ENCODE peak calls at places on chromosomes 3 and 15, in nine cellular contexts. X, A, E, V, I, W, G, F and K are unnamed samples.

GRCh38 chr3:125073506-125073905 is 17.7 kb upstream of the HEG1 start:
- DNase-seq in X (no peak), A (no peak), E (no peak), V (peak), I (no peak), W (no peak), G (no peak), F (no peak), K (no peak)

GRCh38 chr15:55991841-55992768 is 1.3 kb downstream of the NEDD4 start:
- DNase-seq in X (no peak), A (no peak), E (peak), V (no peak), I (no peak), W (no peak), G (no peak), F (no peak), K (no peak)

GRCh38 chr3:50559702-50560101 is 7.8 kb downstream of the C3orf18 start:
- DNase-seq in X (no peak), A (no peak), E (no peak), V (no peak), I (no peak), W (no peak), G (no peak), F (no peak), K (peak)

GRCh38 chr15:84023636-84024035 is 211.9 kb upstream of the GOLGA6L4 start:
- DNase-seq in X (no peak), A (peak), E (peak), V (peak), I (peak), W (peak), G (peak), F (peak), K (peak)

GRCh38 chr15:74444106-74445062 is 10.6 kb upstream of the SEMA7A start:
- DNase-seq in X (no peak), A (no peak), E (no peak), V (no peak), I (no peak), W (no peak), G (no peak), F (no peak), K (no peak)

GRCh38 chr3:158792709-158793108 is 9.1 kb upstream of the MFSD1 start:
- DNase-seq in X (no peak), A (peak), E (no peak), V (no peak), I (no peak), W (peak), G (peak), F (no peak), K (peak)

GRCh38 chr15:66504563-66505429 is at the start of the genes RPL4 and ZWILCH:
- DNase-seq in X (peak), A (peak), E (peak), V (peak), I (peak), W (peak), G (peak), F (peak), K (peak)

GRCh38 chr15:73564255-73564654 is 68.9 kb downstream of the NPTN start:
- DNase-seq in X (no peak), A (no peak), E (no peak), V (peak), I (peak), W (peak), G (peak), F (no peak), K (peak)

GRCh38 chr3:73018790-73019441 is 22.3 kb downstream of the PPP4R2 start:
- DNase-seq in X (no peak), A (no peak), E (no peak), V (no peak), I (no peak), W (no peak), G (no peak), F (no peak), K (no peak)

GRCh38 chr3:52495777-52496602 is 852 bp downstream of the STAB1 start:
- DNase-seq in X (no peak), A (no peak), E (no peak), V (no peak), I (no peak), W (peak), G (peak), F (no peak), K (peak)

GRCh38 chr3:180802837-180803236 is 109.6 kb upstream of the FXR1 start:
- DNase-seq in X (no peak), A (no peak), E (peak), V (no peak), I (peak), W (peak), G (peak), F (no peak), K (no peak)

GRCh38 chr15:79988448-79989117 is 17.6 kb upstream of the BCL2A1 start:
- DNase-seq in X (no peak), A (no peak), E (no peak), V (no peak), I (no peak), W (no peak), G (no peak), F (no peak), K (no peak)

GRCh38 chr15:53457479-53457878 is 302.0 kb downstream of the WDR72 start:
- DNase-seq in X (no peak), A (no peak), E (no peak), V (no peak), I (no peak), W (no peak), G (no peak), F (no peak), K (no peak)

GRCh38 chr3:99875925-99876781 is 58.5 kb downstream of the CMSS1 start:
- DNase-seq in X (peak), A (peak), E (no peak), V (peak), I (no peak), W (peak), G (peak), F (peak), K (peak)

GRCh38 chr3:142646020-142646783 is 50.0 kb downstream of the PLS1 start:
- DNase-seq in X (no peak), A (no peak), E (no peak), V (no peak), I (no peak), W (no peak), G (no peak), F (no peak), K (no peak)

GRCh38 chr3:116135462-116135861 is 309.8 kb downstream of the LSAMP start:
- DNase-seq in X (no peak), A (no peak), E (no peak), V (no peak), I (no peak), W (peak), G (peak), F (peak), K (peak)

GRCh38 chr15:45128971-45129639 is 574 bp downstream of the DUOXA1 start:
- DNase-seq in X (no peak), A (no peak), E (no peak), V (no peak), I (no peak), W (no peak), G (no peak), F (no peak), K (no peak)

GRCh38 chr15:69595009-69595825 is 142.6 kb downstream of the RPLP1 start:
- DNase-seq in X (no peak), A (no peak), E (no peak), V (no peak), I (no peak), W (peak), G (no peak), F (peak), K (no peak)

GRCh38 chr3:25454411-25454927 is 26.4 kb downstream of the RARB start:
- DNase-seq in X (no peak), A (no peak), E (no peak), V (no peak), I (no peak), W (peak), G (no peak), F (no peak), K (no peak)

GRCh38 chr3:108017587-108017986 is 73.2 kb downstream of the CD47 start:
- DNase-seq in X (no peak), A (no peak), E (no peak), V (no peak), I (no peak), W (no peak), G (no peak), F (no peak), K (no peak)

GRCh38 chr3:75341324-75342067 is 322.6 kb upstream of the FRG2C start:
- DNase-seq in X (no peak), A (no peak), E (no peak), V (peak), I (no peak), W (peak), G (no peak), F (no peak), K (peak)

GRCh38 chr15:36008719-36009118 is 462.8 kb upstream of the DPH6 start:
- DNase-seq in X (no peak), A (no peak), E (no peak), V (no peak), I (no peak), W (no peak), G (no peak), F (no peak), K (no peak)

GRCh38 chr15:63469190-63469589 is 35.2 kb upstream of the USP3 start:
- DNase-seq in X (no peak), A (no peak), E (peak), V (peak), I (no peak), W (no peak), G (no peak), F (no peak), K (no peak)

GRCh38 chr15:29102911-29103824 is 166.5 kb downstream of the NSMCE3 start:
- DNase-seq in X (no peak), A (no peak), E (no peak), V (no peak), I (no peak), W (peak), G (no peak), F (no peak), K (peak)

GRCh38 chr15:45914425-45914824 is 279.6 kb downstream of the SQOR start:
- DNase-seq in X (no peak), A (no peak), E (no peak), V (no peak), I (no peak), W (no peak), G (no peak), F (no peak), K (no peak)

GRCh38 chr3:132695422-132695821 is 26.8 kb downstream of the NPHP3 start:
- DNase-seq in X (no peak), A (no peak), E (no peak), V (no peak), I (no peak), W (peak), G (peak), F (no peak), K (peak)

GRCh38 chr3:39414421-39414907 is 7.9 kb downstream of the RPSA start:
- DNase-seq in X (no peak), A (no peak), E (peak), V (no peak), I (no peak), W (no peak), G (no peak), F (peak), K (peak)

GRCh38 chr3:159828542-159828943 is 160.1 kb upstream of the IL12A start:
- DNase-seq in X (no peak), A (peak), E (peak), V (no peak), I (peak), W (peak), G (peak), F (no peak), K (peak)

GRCh38 chr15:92647467-92648163 is 8.0 kb downstream of the FAM174B start:
- DNase-seq in X (no peak), A (no peak), E (no peak), V (no peak), I (no peak), W (no peak), G (no peak), F (no peak), K (no peak)

GRCh38 chr15:92290359-92290992 is 103.2 kb upstream of the ST8SIA2 start:
- DNase-seq in X (no peak), A (no peak), E (no peak), V (no peak), I (no peak), W (no peak), G (no peak), F (no peak), K (no peak)

GRCh38 chr3:184801241-184801640 is 10.7 kb upstream of the VPS8 start:
- DNase-seq in X (no peak), A (no peak), E (no peak), V (no peak), I (no peak), W (peak), G (no peak), F (no peak), K (no peak)

GRCh38 chr3:87810427-87810826 is 248.4 kb downstream of the CGGBP1 start:
- DNase-seq in X (no peak), A (no peak), E (no peak), V (no peak), I (no peak), W (peak), G (no peak), F (no peak), K (no peak)

GRCh38 chr3:127697531-127698240 is 24.9 kb downstream of the ABTB1 start:
- DNase-seq in X (peak), A (peak), E (peak), V (peak), I (peak), W (peak), G (peak), F (peak), K (peak)

GRCh38 chr15:97566957-97567356 is 393.5 kb upstream of the ARRDC4 start:
- DNase-seq in X (no peak), A (no peak), E (no peak), V (no peak), I (no peak), W (no peak), G (no peak), F (no peak), K (no peak)

GRCh38 chr3:53083496-53083895 is 37.6 kb upstream of the SFMBT1 start:
- DNase-seq in X (no peak), A (no peak), E (no peak), V (no peak), I (no peak), W (peak), G (peak), F (no peak), K (peak)

GRCh38 chr3:79380581-79380980 is 387.2 kb downstream of the ROBO1 start:
- DNase-seq in X (no peak), A (no peak), E (no peak), V (no peak), I (no peak), W (no peak), G (peak), F (no peak), K (peak)

GRCh38 chr3:152656207-152657001 is 178.5 kb upstream of the P2RY1 start:
- DNase-seq in X (no peak), A (no peak), E (no peak), V (no peak), I (no peak), W (no peak), G (no peak), F (no peak), K (no peak)
- H3K4me3 ChIP-seq in X (no peak), A (no peak), E (no peak), V (no peak), I (no peak), W (no peak), G (no peak), F (no peak), K (no peak)

GRCh38 chr3:71311320-71312046 is 272.0 kb downstream of the FOXP1 start:
- DNase-seq in X (no peak), A (no peak), E (no peak), V (no peak), I (no peak), W (no peak), G (no peak), F (no peak), K (no peak)

GRCh38 chr3:71309342-71309741 is 274.2 kb downstream of the FOXP1 start:
- DNase-seq in X (no peak), A (no peak), E (no peak), V (no peak), I (no peak), W (peak), G (no peak), F (no peak), K (peak)

GRCh38 chr3:71309886-71310285 is 273.6 kb downstream of the FOXP1 start:
- DNase-seq in X (no peak), A (no peak), E (no peak), V (no peak), I (no peak), W (peak), G (peak), F (no peak), K (peak)

GRCh38 chr3:71312461-71312860 is 271.1 kb downstream of the FOXP1 start:
- DNase-seq in X (no peak), A (no peak), E (no peak), V (no peak), I (no peak), W (no peak), G (no peak), F (no peak), K (no peak)

DNA sequence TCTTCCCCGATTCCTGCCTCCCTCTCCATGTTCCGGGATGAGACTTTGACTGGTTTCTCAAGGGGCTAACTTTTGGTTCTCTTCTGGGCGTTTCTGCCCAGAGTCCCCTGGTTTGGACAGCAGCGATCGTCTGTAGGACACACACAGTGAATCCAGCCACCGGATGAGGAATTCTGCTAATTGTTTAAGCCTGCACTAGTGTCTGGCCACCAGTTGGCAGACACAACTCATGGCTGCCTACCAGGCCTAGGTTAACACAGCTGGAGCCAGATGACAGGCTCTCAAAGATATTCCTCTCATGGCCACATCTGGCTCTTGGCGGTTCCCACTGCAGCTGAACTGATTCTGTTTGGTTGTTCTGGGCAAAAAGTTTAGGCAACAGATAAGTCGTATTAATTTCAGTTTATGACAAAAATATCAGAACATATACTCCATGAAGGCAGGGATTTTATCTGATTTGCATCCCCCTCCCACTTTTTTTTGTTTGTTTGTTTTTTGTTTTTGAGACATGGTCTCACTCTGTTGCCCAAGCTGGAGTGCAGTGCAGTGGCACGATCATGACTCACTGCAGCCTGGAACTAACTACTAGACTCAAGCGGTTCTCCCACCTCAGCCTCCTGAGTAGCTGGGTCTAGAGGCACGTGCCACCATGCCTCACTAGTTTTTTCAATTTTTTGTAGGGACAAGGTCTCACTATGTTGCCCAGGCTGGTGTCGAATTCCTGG is 272.8 kb downstream of the FOXP1 start:
- DNase-seq in X (peak), A (no peak), E (no peak), V (no peak), I (no peak), W (peak), G (peak), F (peak), K (peak)
- TF ChIP-seq CTCF in X (no peak), A (no peak), E (no peak), V (no peak), I (no peak), W (peak), G (peak), F (no peak), K (no peak)

DNA sequence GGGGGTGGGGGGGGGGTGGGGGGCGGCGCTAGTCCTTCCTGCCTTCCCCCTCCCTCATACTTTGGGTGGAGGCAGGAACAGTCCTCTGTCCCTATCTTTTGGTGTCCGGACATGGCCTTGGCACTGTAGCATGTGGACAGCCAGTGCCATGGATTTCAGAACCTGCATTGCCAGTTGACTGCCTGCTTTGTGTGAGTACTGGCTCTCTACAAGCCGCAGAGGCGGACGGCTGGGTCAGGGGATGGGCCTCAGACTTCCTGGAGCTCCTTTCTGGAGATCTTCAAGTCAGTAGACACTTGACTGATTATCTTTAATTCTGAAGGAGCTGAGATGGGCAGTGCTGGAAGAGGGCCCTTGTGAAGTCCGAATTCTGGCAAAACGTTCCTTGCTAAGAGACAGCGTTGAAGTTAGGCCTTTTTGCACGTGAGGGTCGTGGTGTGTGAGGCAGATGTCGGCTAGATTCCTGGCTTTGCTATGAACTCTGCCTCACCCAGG is 2.5 kb downstream of the CLDN11 start:
- DNase-seq in X (no peak), A (no peak), E (no peak), V (no peak), I (no peak), W (peak), G (peak), F (no peak), K (peak)
- H3K4me3 ChIP-seq in X (no peak), A (no peak), E (no peak), V (no peak), I (no peak), W (peak), G (peak), F (no peak), K (peak)

GRCh38 chr3:30970183-30970582 is 75.7 kb upstream of the GADL1 start:
- DNase-seq in X (no peak), A (no peak), E (peak), V (peak), I (no peak), W (peak), G (no peak), F (peak), K (peak)
- TF ChIP-seq CTCF in X (no peak), A (peak), E (peak), V (peak), I (peak), W (peak), G (peak), F (no peak), K (peak)

GRCh38 chr3:126525091-126525852 is 1.3 kb downstream of the CHST13 start:
- DNase-seq in X (no peak), A (no peak), E (no peak), V (no peak), I (no peak), W (no peak), G (no peak), F (peak), K (no peak)
- H3K4me3 ChIP-seq in X (no peak), A (no peak), E (no peak), V (no peak), I (no peak), W (no peak), G (no peak), F (no peak), K (no peak)

GRCh38 chr3:196969660-196970546 is 1.3 kb upstream of the PIGZ start:
- DNase-seq in X (no peak), A (peak), E (peak), V (peak), I (no peak), W (peak), G (peak), F (peak), K (peak)
- TF ChIP-seq CTCF in X (no peak), A (peak), E (peak), V (peak), I (peak), W (peak), G (peak), F (peak), K (peak)

DNA sequence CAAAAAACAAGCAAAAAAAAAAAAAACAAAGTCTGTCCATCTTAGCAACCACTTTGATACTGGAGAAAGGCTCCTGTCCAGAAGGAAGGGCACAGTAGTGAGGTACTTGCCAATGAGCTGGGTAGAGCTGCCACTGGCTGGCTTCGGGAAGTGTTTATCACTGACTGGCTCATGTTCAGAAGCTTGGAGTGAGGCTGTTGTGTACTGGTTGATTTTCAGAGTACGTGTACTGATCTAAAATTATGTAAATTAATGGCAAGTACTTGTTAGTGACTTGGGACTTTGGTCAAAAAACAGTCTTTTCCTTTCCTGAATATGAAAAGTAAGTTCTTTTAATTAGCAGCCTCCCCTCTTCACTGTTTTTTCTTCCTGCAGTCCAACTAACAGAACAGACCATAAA is 979 bp upstream of the ZNF621 start:
- DNase-seq in X (no peak), A (no peak), E (no peak), V (no peak), I (no peak), W (no peak), G (no peak), F (no peak), K (no peak)
- H3K4me3 ChIP-seq in X (no peak), A (peak), E (no peak), V (no peak), I (peak), W (no peak), G (no peak), F (no peak), K (no peak)